ENCODE peak calls at places on chromosomes 4 and X, in six cellular contexts. A, F, O, S, L and R are unnamed samples.

GRCh38 chrX:2766921-2767320 is 15.1 kb downstream of the XG start:
- DNase-seq in A (no peak), F (no peak), O (no peak), S (no peak), L (no peak), R (no peak)

GRCh38 chr4:23844961-23845360 is 44.9 kb downstream of the PPARGC1A start:
- DNase-seq in A (no peak), F (no peak), O (no peak), S (no peak), L (no peak), R (no peak)

GRCh38 chr4:73573794-73574528 is 46.3 kb downstream of the RASSF6 start:
- DNase-seq in A (peak; percentile 70), F (peak; percentile 75), O (peak; percentile 76), S (peak; percentile 83), L (no peak), R (peak; percentile 48)

GRCh38 chr4:33171873-33172550 is 2451.8 kb downstream of the PCDH7 start:
- DNase-seq in A (no peak), F (no peak), O (no peak), S (no peak), L (no peak), R (no peak)

GRCh38 chr4:97215426-97215825 is 927.9 kb downstream of the STPG2 start:
- DNase-seq in A (no peak), F (no peak), O (no peak), S (no peak), L (no peak), R (no peak)

GRCh38 chrX:9598344-9598743 is 133.5 kb downstream of the TBL1X start:
- DNase-seq in A (no peak), F (no peak), O (no peak), S (no peak), L (no peak), R (no peak)

GRCh38 chr4:10063544-10064300 is 42.4 kb upstream of the SLC2A9 start:
- DNase-seq in A (peak; percentile 16), F (peak; percentile 42), O (peak; percentile 54), S (peak; percentile 66), L (peak; percentile 93), R (peak; percentile 66)

GRCh38 chrX:1262369-1262768 is 6.2 kb upstream of the CSF2RA start:
- DNase-seq in A (no peak), F (no peak), O (no peak), S (no peak), L (no peak), R (no peak)

GRCh38 chrX:35919536-35920309 is at the start of gene CFAP47:
- DNase-seq in A (peak; percentile 54), F (no peak), O (peak; percentile 52), S (peak; percentile 1), L (peak; percentile 61), R (peak; percentile 53)

GRCh38 chr4:73603854-73604584 is 16.2 kb downstream of the RASSF6 start:
- DNase-seq in A (no peak), F (no peak), O (no peak), S (no peak), L (no peak), R (no peak)

GRCh38 chr4:26803462-26803861 is 57.2 kb upstream of the STIM2 start:
- DNase-seq in A (no peak), F (no peak), O (no peak), S (no peak), L (no peak), R (no peak)

GRCh38 chr4:83771113-83771705 is 235.3 kb downstream of the GPAT3 start:
- DNase-seq in A (peak; percentile 38), F (peak; percentile 15), O (peak; percentile 62), S (peak; percentile 72), L (no peak), R (peak; percentile 43)

GRCh38 chrX:99722094-99722493 is 688.0 kb downstream of the PCDH19 start:
- DNase-seq in A (no peak), F (no peak), O (no peak), S (no peak), L (no peak), R (no peak)

GRCh38 chrX:40146471-40147398 is 49.0 kb upstream of the BCOR start:
- DNase-seq in A (peak; percentile 15), F (no peak), O (peak; percentile 21), S (no peak), L (no peak), R (peak; percentile 65)

GRCh38 chr4:43776371-43776770 is 672.2 kb downstream of the KCTD8 start:
- DNase-seq in A (no peak), F (no peak), O (no peak), S (peak; percentile 17), L (no peak), R (no peak)

GRCh38 chr4:28373601-28374000 is 1513.0 kb downstream of the STIM2 start:
- DNase-seq in A (no peak), F (no peak), O (no peak), S (peak; percentile 6), L (no peak), R (no peak)

GRCh38 chrX:30865020-30865419 is 24.0 kb downstream of the TAB3 start:
- DNase-seq in A (peak; percentile 38), F (no peak), O (no peak), S (no peak), L (no peak), R (no peak)

GRCh38 chrX:135707880-135708279 is 5.6 kb upstream of the CT45A1 start:
- DNase-seq in A (peak; percentile 9), F (no peak), O (peak; percentile 58), S (no peak), L (no peak), R (no peak)

GRCh38 chr4:628821-629635 is 3.7 kb downstream of the PDE6B start:
- DNase-seq in A (no peak), F (no peak), O (no peak), S (no peak), L (peak; percentile 60), R (no peak)

GRCh38 chr4:22091351-22091731 is 142.8 kb upstream of the KCNIP4 start:
- DNase-seq in A (peak; percentile 0), F (no peak), O (no peak), S (no peak), L (no peak), R (no peak)
- TF ChIP-seq CTCF in A (no peak), F (no peak), O (no peak), S (no peak), L (no peak), R (no peak)

GRCh38 chrX:121154858-121155404 is 107.5 kb downstream of the GLUD2 start:
- DNase-seq in A (no peak), F (no peak), O (no peak), S (no peak), L (no peak), R (no peak)
- TF ChIP-seq CTCF in A (no peak), F (no peak), O (no peak), S (no peak), L (no peak), R (no peak)

DNA sequence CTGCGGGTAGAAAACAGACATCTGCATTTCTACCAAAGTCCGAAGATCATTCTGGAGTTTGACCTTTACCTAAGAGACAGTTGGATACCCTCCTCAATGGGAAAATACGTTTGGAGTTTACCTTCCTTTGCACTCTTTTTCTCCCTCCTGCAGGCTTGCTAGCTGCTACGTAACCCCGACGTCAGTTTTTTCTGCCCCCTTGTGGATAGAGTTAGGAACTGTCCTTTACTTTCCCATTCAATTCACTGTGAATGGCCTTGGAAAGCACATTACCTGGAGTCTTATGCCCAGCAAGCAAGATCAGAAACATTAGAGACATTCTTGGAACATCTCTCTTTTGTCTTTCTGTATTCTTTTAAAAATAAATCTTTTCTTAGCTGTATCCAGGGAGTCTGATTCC is 250.7 kb downstream of the NAP1L3 start:
- DNase-seq in A (no peak), F (no peak), O (peak; percentile 9), S (no peak), L (no peak), R (no peak)
- TF ChIP-seq CTCF in A (no peak), F (no peak), O (peak; percentile 79), S (peak; percentile 30), L (peak; percentile 27), R (peak; percentile 37)

GRCh38 chr4:56129431-56129861 is 180.7 kb downstream of the CEP135 start:
- DNase-seq in A (peak; percentile 78), F (no peak), O (peak; percentile 16), S (no peak), L (no peak), R (peak; percentile 55)
- TF ChIP-seq CTCF in A (peak; percentile 70), F (peak; percentile 24), O (peak; percentile 67), S (peak; percentile 32), L (no peak), R (peak; percentile 18)